ENCODE peak calls at places on chromosome 15, in eight cellular contexts. Q is effector CD4-positive, alpha-beta T cell; F is activated naive CD8-positive, alpha-beta T cell treated with anti-CD3 and anti-CD28 coated beads for 36 hours; O is mammary epithelial cell; U is GM04503; T is A549; Z is fibroblast of pulmonary artery; L is upper lobe of right lung. V is an unnamed sample.

GRCh38 chr15:81747477-81747876 is 298.3 kb downstream of the MEX3B start:
- DNase-seq in Q (no peak), F (no peak), O (no peak), U (no peak), T (no peak), Z (no peak), L (no peak), V (no peak)

GRCh38 chr15:42465520-42466259 is 25.3 kb downstream of the ZNF106 start:
- DNase-seq in Q (no peak), F (no peak), O (no peak), U (no peak), T (no peak), Z (no peak), L (no peak), V (no peak)

GRCh38 chr15:100602822-100603393 is 519 bp downstream of the ASB7 start:
- DNase-seq in Q (peak; percentile 19), F (peak; percentile 50), O (peak; percentile 66), U (no peak), T (peak; percentile 46), Z (peak; percentile 8), L (no peak), V (no peak)

GRCh38 chr15:40867200-40867599 is 6.8 kb downstream of the RHOV start:
- DNase-seq in Q (no peak), F (no peak), O (no peak), U (no peak), T (no peak), Z (no peak), L (no peak), V (no peak)

GRCh38 chr15:64232400-64232799 is 69.6 kb upstream of the PPIB start:
- DNase-seq in Q (no peak), F (no peak), O (peak; percentile 68), U (no peak), T (peak; percentile 46), Z (peak; percentile 47), L (no peak), V (no peak)

GRCh38 chr15:89893027-89893426 is 767 bp downstream of the AP3S2 start:
- DNase-seq in Q (no peak), F (no peak), O (peak; percentile 35), U (no peak), T (no peak), Z (peak; percentile 47), L (no peak), V (no peak)

GRCh38 chr15:73357999-73358665 is 10.6 kb downstream of the HCN4 start:
- DNase-seq in Q (no peak), F (no peak), O (no peak), U (no peak), T (no peak), Z (no peak), L (no peak), V (no peak)

GRCh38 chr15:52518487-52518886 is 10.2 kb downstream of the MYO5A start:
- DNase-seq in Q (no peak), F (no peak), O (no peak), U (no peak), T (no peak), Z (no peak), L (no peak), V (no peak)

GRCh38 chr15:37877851-37878577 is 56.4 kb upstream of the TMCO5A start:
- DNase-seq in Q (no peak), F (no peak), O (peak; percentile 19), U (peak; percentile 36), T (no peak), Z (peak; percentile 89), L (no peak), V (peak; percentile 76)

GRCh38 chr15:75542386-75542797 is 36.7 kb downstream of the PTPN9 start:
- DNase-seq in Q (no peak), F (no peak), O (no peak), U (no peak), T (no peak), Z (no peak), L (no peak), V (no peak)

GRCh38 chr15:85976986-85977385 is 102.7 kb upstream of the AGBL1 start:
- DNase-seq in Q (no peak), F (no peak), O (peak; percentile 70), U (no peak), T (no peak), Z (no peak), L (no peak), V (peak; percentile 0)

GRCh38 chr15:89630260-89630659 is 25.0 kb downstream of the KIF7 start:
- DNase-seq in Q (no peak), F (no peak), O (no peak), U (no peak), T (no peak), Z (no peak), L (no peak), V (no peak)

GRCh38 chr15:68479406-68479805 is 47.4 kb upstream of the ITGA11 start:
- DNase-seq in Q (no peak), F (no peak), O (no peak), U (peak; percentile 88), T (no peak), Z (peak; percentile 79), L (no peak), V (peak; percentile 97)

GRCh38 chr15:42494998-42495360 is 455 bp upstream of the SNAP23 start:
- DNase-seq in Q (peak; percentile 6), F (no peak), O (peak; percentile 64), U (no peak), T (peak; percentile 25), Z (peak; percentile 81), L (no peak), V (peak; percentile 23)

GRCh38 chr15:96331942-96332853 is 1.7 kb downstream of the NR2F2 start:
- DNase-seq in Q (no peak), F (no peak), O (no peak), U (no peak), T (no peak), Z (peak; percentile 63), L (peak; percentile 80), V (no peak)

GRCh38 chr15:77504310-77504709 is 83.6 kb downstream of the HMG20A start:
- DNase-seq in Q (no peak), F (no peak), O (no peak), U (no peak), T (no peak), Z (no peak), L (peak; percentile 86), V (no peak)

GRCh38 chr15:100560323-100560722 is 31.6 kb upstream of the CERS3 start:
- DNase-seq in Q (no peak), F (no peak), O (no peak), U (no peak), T (no peak), Z (no peak), L (no peak), V (no peak)

GRCh38 chr15:98658831-98659699 is 10.7 kb downstream of the IGF1R start:
- DNase-seq in Q (peak; percentile 27), F (no peak), O (peak; percentile 60), U (no peak), T (peak; percentile 80), Z (peak; percentile 65), L (no peak), V (no peak)

GRCh38 chr15:40322531-40323238 is 807 bp upstream of the INAFM2 start:
- DNase-seq in Q (no peak), F (no peak), O (no peak), U (no peak), T (no peak), Z (peak; percentile 52), L (no peak), V (no peak)

GRCh38 chr15:88274534-88275460 is 18.3 kb upstream of the NTRK3 start:
- DNase-seq in Q (peak; percentile 11), F (peak; percentile 56), O (peak; percentile 44), U (no peak), T (peak; percentile 91), Z (peak; percentile 69), L (peak; percentile 74), V (no peak)

GRCh38 chr15:23440596-23440995 is 6.4 kb downstream of the GOLGA6L2 start:
- DNase-seq in Q (no peak), F (no peak), O (no peak), U (no peak), T (no peak), Z (no peak), L (peak; percentile 46), V (no peak)

GRCh38 chr15:70281811-70282307 is 184.1 kb upstream of the TLE3 start:
- DNase-seq in Q (no peak), F (no peak), O (peak; percentile 57), U (peak; percentile 53), T (no peak), Z (peak; percentile 43), L (peak; percentile 21), V (no peak)

GRCh38 chr15:83694030-83694429 is 40.1 kb downstream of the ADAMTSL3 start:
- DNase-seq in Q (no peak), F (no peak), O (no peak), U (no peak), T (peak; percentile 15), Z (peak; percentile 62), L (no peak), V (no peak)

GRCh38 chr15:71443538-71443937 is 328.3 kb downstream of the THSD4 start:
- DNase-seq in Q (peak; percentile 16), F (peak; percentile 8), O (no peak), U (no peak), T (peak; percentile 47), Z (peak; percentile 66), L (peak; percentile 78), V (no peak)

GRCh38 chr15:80476036-80476435 is 71.9 kb downstream of the ARNT2 start:
- DNase-seq in Q (no peak), F (no peak), O (no peak), U (no peak), T (no peak), Z (no peak), L (no peak), V (no peak)

GRCh38 chr15:28260722-28261121 is 61.3 kb downstream of the HERC2 start:
- DNase-seq in Q (no peak), F (no peak), O (no peak), U (no peak), T (no peak), Z (no peak), L (no peak), V (no peak)

GRCh38 chr15:52673734-52674133 is 5.5 kb downstream of the ATOSA start:
- DNase-seq in Q (no peak), F (no peak), O (no peak), U (no peak), T (no peak), Z (no peak), L (no peak), V (no peak)

GRCh38 chr15:68315495-68316007 is 38.0 kb downstream of the FEM1B start:
- DNase-seq in Q (no peak), F (no peak), O (no peak), U (no peak), T (no peak), Z (peak; percentile 36), L (peak; percentile 40), V (no peak)

GRCh38 chr15:81334768-81335447 is 11.0 kb upstream of the STARD5 start:
- DNase-seq in Q (no peak), F (no peak), O (no peak), U (no peak), T (no peak), Z (peak; percentile 80), L (no peak), V (no peak)

GRCh38 chr15:70584838-70585706 is 178.3 kb downstream of the UACA start:
- DNase-seq in Q (peak; percentile 6), F (peak; percentile 62), O (peak; percentile 46), U (no peak), T (peak; percentile 77), Z (no peak), L (no peak), V (no peak)

GRCh38 chr15:80202641-80203360 is 49.2 kb downstream of the CTXND1 start:
- DNase-seq in Q (no peak), F (no peak), O (peak; percentile 90), U (no peak), T (no peak), Z (no peak), L (no peak), V (no peak)

GRCh38 chr15:41854443-41854842 is 15.8 kb downstream of the PLA2G4B start:
- DNase-seq in Q (no peak), F (no peak), O (no peak), U (no peak), T (no peak), Z (no peak), L (no peak), V (no peak)

GRCh38 chr15:62394079-62394478 is 229.0 kb upstream of the C2CD4B start:
- DNase-seq in Q (no peak), F (no peak), O (no peak), U (no peak), T (no peak), Z (no peak), L (no peak), V (no peak)

GRCh38 chr15:68644996-68645395 is 66.2 kb downstream of the CORO2B start:
- DNase-seq in Q (no peak), F (no peak), O (no peak), U (no peak), T (no peak), Z (no peak), L (peak; percentile 43), V (no peak)

V was measured in AG04449.